ENCODE peak calls at places on chromosomes 13 and 19, in four cellular contexts. G is CD8-positive, alpha-beta T cell; A is WERI-Rb-1; P is CD4-positive, CD25-positive, alpha-beta regulatory T cell. K is an unnamed sample.

GRCh38 chr19:10566658-10567410 is 1.0 kb upstream of the KRI1 start:
- DNase-seq in G (peak), A (no peak), P (peak), K (peak)

GRCh38 chr13:40149611-40150283 is 494.3 kb downstream of the COG6 start:
- DNase-seq in G (no peak), A (no peak), P (no peak), K (no peak)

GRCh38 chr19:21482863-21483276 is 22.5 kb upstream of the ZNF429 start:
- DNase-seq in G (peak), A (peak), P (peak), K (peak)

GRCh38 chr13:40384976-40385857 is 281.2 kb downstream of the FOXO1 start:
- DNase-seq in G (no peak), A (no peak), P (no peak), K (no peak)

GRCh38 chr19:10708261-10708660 is 7.0 kb downstream of the QTRT1 start:
- DNase-seq in G (no peak), A (no peak), P (no peak), K (no peak)

GRCh38 chr13:29508874-29509249 is 86.6 kb downstream of the SLC7A1 start:
- DNase-seq in G (no peak), A (no peak), P (no peak), K (no peak)

GRCh38 chr19:19403373-19403901 is 2.0 kb upstream of the GATAD2A start:
- DNase-seq in G (no peak), A (no peak), P (no peak), K (no peak)

GRCh38 chr19:47106819-47107200 is 6.8 kb downstream of the ZC3H4 start:
- DNase-seq in G (no peak), A (no peak), P (peak), K (no peak)

GRCh38 chr19:49475995-49476880 is 2.2 kb downstream of the FLT3LG start:
- DNase-seq in G (peak), A (peak), P (peak), K (peak)

GRCh38 chr19:33681081-33681680 is 59.4 kb downstream of the CHST8 start:
- DNase-seq in G (no peak), A (no peak), P (no peak), K (no peak)

GRCh38 chr19:35913589-35913988 is 5.5 kb upstream of the TYROBP start:
- DNase-seq in G (no peak), A (no peak), P (no peak), K (no peak)

GRCh38 chr13:113489549-113490495 is 689 bp downstream of the DCUN1D2 start:
- DNase-seq in G (peak), A (peak), P (peak), K (peak)

GRCh38 chr19:16200776-16201391 is 3.2 kb downstream of the AP1M1 start:
- DNase-seq in G (no peak), A (no peak), P (no peak), K (no peak)

GRCh38 chr13:99339736-99340392 is 32.7 kb upstream of the GPR183 start:
- DNase-seq in G (peak), A (no peak), P (peak), K (peak)

GRCh38 chr19:1027953-1028902 is 1.8 kb downstream of the CNN2 start:
- DNase-seq in G (peak), A (peak), P (peak), K (peak)

GRCh38 chr19:29547981-29548380 is 22.2 kb downstream of the VSTM2B start:
- DNase-seq in G (no peak), A (no peak), P (no peak), K (no peak)

GRCh38 chr13:111474136-111475002 is 153.9 kb downstream of the TEX29 start:
- DNase-seq in G (no peak), A (peak), P (peak), K (peak)

GRCh38 chr19:6481541-6482342 is at the start of gene DENND1C:
- DNase-seq in G (peak), A (peak), P (peak), K (peak)

GRCh38 chr19:4575267-4575793 is 15.8 kb upstream of the SEMA6B start:
- DNase-seq in G (no peak), A (no peak), P (no peak), K (no peak)

GRCh38 chr19:1279782-1280341 is 4.5 kb downstream of the FAM174C start:
- DNase-seq in G (peak), A (peak), P (peak), K (peak)

GRCh38 chr19:11570039-11570462 is 7.4 kb downstream of the ACP5 start:
- DNase-seq in G (no peak), A (no peak), P (no peak), K (no peak)

GRCh38 chr19:33125929-33126388 is 6.0 kb upstream of the WDR88 start:
- DNase-seq in G (peak), A (peak), P (peak), K (peak)

GRCh38 chr13:64078025-64078424 is 2662.4 kb upstream of the PCDH20 start:
- DNase-seq in G (no peak), A (no peak), P (no peak), K (no peak)

GRCh38 chr19:56765107-56765506 is 75.4 kb downstream of the PEG3 start:
- DNase-seq in G (no peak), A (peak), P (peak), K (no peak)

GRCh38 chr19:5128251-5128931 is 159.5 kb downstream of the KDM4B start:
- DNase-seq in G (no peak), A (peak), P (no peak), K (no peak)

GRCh38 chr19:8310342-8311055 is 2.3 kb upstream of the CD320 start:
- DNase-seq in G (no peak), A (peak), P (no peak), K (no peak)

GRCh38 chr19:15136234-15136954 is 29.2 kb downstream of the SYDE1 start:
- DNase-seq in G (no peak), A (no peak), P (no peak), K (no peak)

GRCh38 chr13:59901191-59901590 is 262.5 kb downstream of the DIAPH3 start:
- DNase-seq in G (no peak), A (no peak), P (peak), K (no peak)

GRCh38 chr13:40652588-40652940 is 13.9 kb downstream of the FOXO1 start:
- DNase-seq in G (no peak), A (no peak), P (peak), K (no peak)

GRCh38 chr13:42821437-42821836 is 40.1 kb downstream of the FAM216B start:
- DNase-seq in G (no peak), A (no peak), P (no peak), K (no peak)

GRCh38 chr13:113810640-113811039 is 51.6 kb downstream of the TMEM255B start:
- DNase-seq in G (no peak), A (no peak), P (no peak), K (no peak)

GRCh38 chr19:41537789-41538188 is 38.2 kb upstream of the CEACAM21 start:
- DNase-seq in G (no peak), A (no peak), P (peak), K (no peak)

GRCh38 chr19:10961763-10962536 is 1.1 kb downstream of the SMARCA4 start:
- DNase-seq in G (no peak), A (no peak), P (no peak), K (no peak)

GRCh38 chr13:62096652-62097051 is 681.0 kb upstream of the PCDH20 start:
- DNase-seq in G (no peak), A (no peak), P (no peak), K (no peak)

GRCh38 chr13:113064534-113065405 is 40.8 kb upstream of the F7 start:
- DNase-seq in G (no peak), A (no peak), P (no peak), K (no peak)

GRCh38 chr13:70162141-70162540 is 53.9 kb upstream of the KLHL1 start:
- DNase-seq in G (no peak), A (no peak), P (no peak), K (no peak)

GRCh38 chr13:60152904-60153303 is 10.8 kb downstream of the DIAPH3 start:
- DNase-seq in G (no peak), A (no peak), P (no peak), K (no peak)

GRCh38 chr13:51684076-51684475 is 99.8 kb downstream of the WDFY2 start:
- DNase-seq in G (no peak), A (no peak), P (no peak), K (no peak)
- H3K27ac ChIP-seq in G (no peak), A (no peak), P (no peak), K (no peak)

GRCh38 chr19:38445362-38445761 is 11.9 kb downstream of the RYR1 start:
- DNase-seq in G (no peak), A (no peak), P (no peak), K (no peak)
- H3K4me3 ChIP-seq in G (no peak), A (no peak), P (no peak), K (no peak)

GRCh38 chr19:38250428-38250820 is 5.8 kb downstream of the PPP1R14A start:
- DNase-seq in G (no peak), A (no peak), P (no peak), K (no peak)
- H3K27ac ChIP-seq in G (no peak), A (peak), P (no peak), K (no peak)

GRCh38 chr19:45881909-45882528 is 3.9 kb downstream of the IRF2BP1 start:
- DNase-seq in G (no peak), A (no peak), P (no peak), K (no peak)
- H3K4me3 ChIP-seq in G (no peak), A (no peak), P (no peak), K (no peak)

GRCh38 chr13:50990540-50991506 is 81.2 kb downstream of the RNASEH2B start:
- DNase-seq in G (no peak), A (peak), P (no peak), K (no peak)
- H3K27ac ChIP-seq in G (no peak), A (peak), P (no peak), K (no peak)

GRCh38 chr19:44903602-44904425 is 1.8 kb upstream of the APOE start:
- DNase-seq in G (peak), A (peak), P (peak), K (peak)

GRCh38 chr19:44907613-44908012 is 2.0 kb downstream of the APOE start:
- DNase-seq in G (no peak), A (no peak), P (no peak), K (no peak)

GRCh38 chr19:44903216-44903601 is 2.4 kb upstream of the APOE start:
- DNase-seq in G (no peak), A (no peak), P (no peak), K (no peak)

GRCh38 chr19:44904426-44904994 is 1.1 kb upstream of the APOE start:
- DNase-seq in G (no peak), A (peak), P (no peak), K (no peak)

GRCh38 chr19:44905437-44906160 is at the start of gene APOE:
- DNase-seq in G (no peak), A (peak), P (no peak), K (no peak)
- H3K4me3 ChIP-seq in G (no peak), A (peak), P (no peak), K (no peak)

GRCh38 chr13:36131931-36132297 is 732 bp upstream of the DCLK1 start:
- DNase-seq in G (no peak), A (no peak), P (no peak), K (no peak)
- H3K27ac ChIP-seq in G (no peak), A (no peak), P (no peak), K (no peak)

DNA sequence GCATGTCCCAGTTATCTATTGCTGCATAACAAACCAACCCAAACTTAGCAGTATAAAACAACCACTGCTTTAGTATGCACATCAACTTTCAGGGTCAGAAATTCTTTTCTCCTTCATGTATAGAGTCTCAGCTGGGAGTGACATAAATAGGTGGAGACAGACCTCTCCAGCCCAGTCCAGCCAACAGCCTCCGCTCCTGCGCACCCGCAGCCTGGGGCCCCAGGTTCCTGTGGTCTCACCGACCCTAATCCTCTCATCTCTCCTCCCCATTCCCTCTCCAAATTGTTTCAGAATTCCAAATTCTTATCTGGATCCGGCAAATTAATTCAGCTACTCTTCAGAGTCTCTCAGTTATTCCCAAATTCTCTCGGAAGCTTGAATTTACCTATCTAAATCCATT is 522 bp upstream of the ATP12A start:
- DNase-seq in G (no peak), A (no peak), P (no peak), K (no peak)
- H3K4me3 ChIP-seq in G (peak), A (peak), P (no peak), K (no peak)

GRCh38 chr13:66837246-66837645 is 392.9 kb downstream of the PCDH9 start:
- DNase-seq in G (no peak), A (no peak), P (no peak), K (no peak)

GRCh38 chr13:66829803-66830202 is 400.3 kb downstream of the PCDH9 start:
- DNase-seq in G (no peak), A (no peak), P (no peak), K (no peak)

GRCh38 chr13:66831317-66831716 is 398.8 kb downstream of the PCDH9 start:
- DNase-seq in G (no peak), A (no peak), P (no peak), K (no peak)

GRCh38 chr13:66835040-66835628 is 395.0 kb downstream of the PCDH9 start:
- DNase-seq in G (no peak), A (peak), P (no peak), K (no peak)
- H3K27ac ChIP-seq in G (no peak), A (no peak), P (no peak), K (no peak)

DNA sequence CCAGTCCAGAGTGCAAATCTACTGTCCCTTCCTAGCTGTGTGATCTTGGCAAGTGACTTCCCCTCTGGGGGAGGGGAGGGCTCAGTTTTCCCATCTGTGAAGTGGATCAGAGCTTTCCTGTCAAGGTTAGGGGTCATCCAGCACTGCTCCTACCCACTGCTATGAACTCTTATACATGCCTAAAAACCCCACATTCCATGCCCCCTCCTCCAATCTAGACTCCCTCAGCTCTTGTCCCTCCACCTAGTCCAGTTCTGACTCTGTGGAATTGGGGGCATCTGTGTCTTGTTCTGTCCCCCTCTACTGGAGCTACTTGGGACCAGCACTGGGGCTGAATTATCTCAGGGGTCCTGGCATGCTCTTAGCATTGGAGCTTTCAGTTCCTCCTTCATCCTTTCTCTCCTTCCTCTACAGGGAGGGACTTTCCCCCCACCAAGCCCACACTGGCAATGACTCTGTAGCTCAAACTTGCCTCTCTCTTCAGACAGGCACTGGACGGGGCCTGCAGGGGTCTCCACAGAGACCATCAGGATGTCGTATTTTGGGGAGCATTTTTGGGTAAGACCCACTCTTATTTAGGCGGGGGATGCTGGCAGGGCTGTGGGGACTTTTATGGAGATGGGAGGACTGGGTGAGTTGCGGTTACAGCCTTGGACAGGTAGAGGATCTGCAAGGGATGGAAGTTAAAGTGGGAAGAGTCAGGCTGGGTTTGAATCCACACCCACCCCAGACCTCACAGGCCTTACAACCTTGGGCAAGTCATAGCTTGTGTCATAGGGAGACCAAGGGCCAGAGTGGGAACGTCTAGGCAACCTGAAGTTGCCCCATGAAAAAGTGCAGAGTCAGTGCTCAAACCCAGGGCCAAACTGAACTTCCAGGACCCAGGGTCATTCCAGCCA is 3.6 kb downstream of the FCHO1 start:
- DNase-seq in G (no peak), A (no peak), P (no peak), K (no peak)
- H3K4me3 ChIP-seq in G (no peak), A (no peak), P (no peak), K (no peak)

K was measured in naive thymus-derived CD4-positive, alpha-beta T cell.